ENCODE peak calls at places on chromosomes 4 and X, in eight cellular contexts. M, T, D, O, U, Z, C and X are unnamed samples. For H3K4me1 and H3K36me3, the result is how much of the 10 kb centered on the place peaks cover.

GRCh38 chrX:42751573-42751972 is 26.4 kb downstream of the PPP1R2C start:
- DNase-seq in M (no peak), T (no peak), D (no peak), O (peak), U (no peak), Z (peak), C (no peak), X (no peak)

GRCh38 chr4:107977966-107978705 is 11.6 kb upstream of the HADH start:
- DNase-seq in M (no peak), T (no peak), D (no peak), O (no peak), U (no peak), Z (no peak), C (no peak), X (no peak)

GRCh38 chrX:129760981-129761380 is 18.8 kb upstream of the SASH3 start:
- DNase-seq in M (no peak), T (no peak), D (no peak), O (no peak), U (no peak), Z (no peak), C (no peak), X (no peak)

GRCh38 chrX:115337735-115338134 is 48.2 kb downstream of the LUZP4 start:
- DNase-seq in M (no peak), T (no peak), D (no peak), O (no peak), U (no peak), Z (peak), C (no peak), X (no peak)

GRCh38 chrX:11757729-11758399 is at the start of gene MSL3:
- DNase-seq in M (peak), T (peak), D (peak), O (peak), U (peak), Z (peak), C (peak), X (peak)

GRCh38 chr4:180009316-180009715 is 2233.9 kb upstream of the TENM3 start:
- DNase-seq in M (no peak), T (no peak), D (no peak), O (no peak), U (no peak), Z (no peak), C (no peak), X (no peak)

GRCh38 chr4:117873779-117874178 is 160.5 kb upstream of the NDST3 start:
- DNase-seq in M (no peak), T (no peak), D (no peak), O (no peak), U (no peak), Z (no peak), C (no peak), X (no peak)

GRCh38 chr4:7652451-7652871 is 217.7 kb upstream of the PSAPL1 start:
- DNase-seq in M (no peak), T (no peak), D (no peak), O (no peak), U (no peak), Z (peak), C (no peak), X (no peak)

GRCh38 chr4:156945532-156945931 is 26.1 kb downstream of the PDGFC start:
- DNase-seq in M (no peak), T (no peak), D (no peak), O (peak), U (no peak), Z (peak), C (no peak), X (no peak)

GRCh38 chrX:125953769-125954168 is 212.3 kb downstream of the DCAF12L2 start:
- DNase-seq in M (no peak), T (no peak), D (no peak), O (no peak), U (no peak), Z (no peak), C (no peak), X (no peak)

GRCh38 chr4:38857354-38858096 is 908 bp upstream of the TLR6 start:
- DNase-seq in M (peak), T (no peak), D (peak), O (peak), U (peak), Z (peak), C (no peak), X (peak)

GRCh38 chr4:17347445-17347844 is 164.4 kb downstream of the QDPR start:
- DNase-seq in M (peak), T (peak), D (no peak), O (peak), U (peak), Z (no peak), C (no peak), X (no peak)

GRCh38 chr4:38782452-38783108 is at the start of gene TLR10:
- DNase-seq in M (peak), T (peak), D (peak), O (peak), U (peak), Z (peak), C (no peak), X (peak)

GRCh38 chrX:128020701-128021100 is 31.5 kb downstream of the ACTRT1 start:
- DNase-seq in M (peak), T (no peak), D (no peak), O (peak), U (no peak), Z (peak), C (no peak), X (no peak)

GRCh38 chr4:121213940-121214339 is 49.8 kb upstream of the TNIP3 start:
- DNase-seq in M (no peak), T (no peak), D (no peak), O (no peak), U (no peak), Z (no peak), C (no peak), X (no peak)

GRCh38 chr4:6331468-6331867 is 61.8 kb downstream of the WFS1 start:
- DNase-seq in M (no peak), T (no peak), D (no peak), O (no peak), U (no peak), Z (no peak), C (no peak), X (no peak)

GRCh38 chr4:142698541-142698940 is 147.6 kb downstream of the INPP4B start:
- DNase-seq in M (no peak), T (no peak), D (no peak), O (no peak), U (no peak), Z (no peak), C (no peak), X (no peak)

GRCh38 chr4:186570193-186570996 is 15.0 kb upstream of the MTNR1A start:
- DNase-seq in M (peak), T (peak), D (no peak), O (no peak), U (no peak), Z (peak), C (no peak), X (peak)

GRCh38 chr4:105619193-105619931 is 66.9 kb downstream of the ARHGEF38 start:
- DNase-seq in M (peak), T (peak), D (peak), O (no peak), U (no peak), Z (peak), C (peak), X (peak)

GRCh38 chrX:31166832-31167231 is 95.0 kb upstream of the FTHL17 start:
- DNase-seq in M (no peak), T (no peak), D (no peak), O (no peak), U (no peak), Z (no peak), C (no peak), X (no peak)

GRCh38 chr4:72031868-72032619 is at the start of gene NPFFR2:
- DNase-seq in M (peak), T (no peak), D (peak), O (peak), U (peak), Z (peak), C (peak), X (no peak)

GRCh38 chr4:13483142-13484044 is 747 bp downstream of the RAB28 start:
- DNase-seq in M (peak), T (peak), D (peak), O (peak), U (peak), Z (peak), C (no peak), X (peak)

GRCh38 chr4:4541661-4542570 is at the start of gene STX18:
- DNase-seq in M (peak), T (peak), D (peak), O (peak), U (peak), Z (peak), C (peak), X (peak)

GRCh38 chr4:43360296-43360695 is 467.8 kb downstream of the GRXCR1 start:
- DNase-seq in M (no peak), T (no peak), D (no peak), O (no peak), U (no peak), Z (no peak), C (no peak), X (no peak)

GRCh38 chr4:24690436-24690835 is 104.9 kb upstream of the SOD3 start:
- DNase-seq in M (no peak), T (no peak), D (no peak), O (no peak), U (no peak), Z (no peak), C (no peak), X (no peak)

GRCh38 chr4:72613959-72614358 is 44.9 kb upstream of the ADAMTS3 start:
- DNase-seq in M (no peak), T (no peak), D (no peak), O (no peak), U (no peak), Z (no peak), C (no peak), X (no peak)

GRCh38 chrX:72127332-72127731 is 4.4 kb downstream of the RTL5 start:
- DNase-seq in M (no peak), T (no peak), D (no peak), O (no peak), U (no peak), Z (no peak), C (no peak), X (no peak)

GRCh38 chrX:72125331-72126047 is 6.2 kb downstream of the RTL5 start:
- DNase-seq in M (no peak), T (no peak), D (no peak), O (no peak), U (peak), Z (no peak), C (no peak), X (no peak)

GRCh38 chrX:72126539-72127140 is 5.1 kb downstream of the RTL5 start:
- DNase-seq in M (peak), T (peak), D (peak), O (peak), U (peak), Z (peak), C (peak), X (peak)

GRCh38 chrX:72124540-72125201 is 7.0 kb downstream of the RTL5 start:
- DNase-seq in M (no peak), T (no peak), D (no peak), O (no peak), U (peak), Z (no peak), C (no peak), X (no peak)

GRCh38 chrX:72126048-72126415 is 5.7 kb downstream of the RTL5 start:
- DNase-seq in M (no peak), T (no peak), D (no peak), O (peak), U (peak), Z (peak), C (no peak), X (no peak)
- H3K4me1 ChIP-seq in M (under half), T (under half), D (under half), O (under half), U (under half), Z (under half), C (under half), X (under half)

GRCh38 chr4:27018076-27018475 is 157.4 kb downstream of the STIM2 start:
- DNase-seq in M (no peak), T (no peak), D (no peak), O (no peak), U (no peak), Z (no peak), C (no peak), X (no peak)

GRCh38 chr4:27018910-27019309 is 158.3 kb downstream of the STIM2 start:
- DNase-seq in M (no peak), T (no peak), D (no peak), O (no peak), U (no peak), Z (no peak), C (no peak), X (no peak)

GRCh38 chr4:27020203-27020602 is 159.6 kb downstream of the STIM2 start:
- DNase-seq in M (no peak), T (no peak), D (no peak), O (no peak), U (no peak), Z (no peak), C (no peak), X (no peak)

GRCh38 chr4:27017623-27018022 is 157.0 kb downstream of the STIM2 start:
- DNase-seq in M (no peak), T (no peak), D (no peak), O (no peak), U (no peak), Z (no peak), C (no peak), X (no peak)

DNA sequence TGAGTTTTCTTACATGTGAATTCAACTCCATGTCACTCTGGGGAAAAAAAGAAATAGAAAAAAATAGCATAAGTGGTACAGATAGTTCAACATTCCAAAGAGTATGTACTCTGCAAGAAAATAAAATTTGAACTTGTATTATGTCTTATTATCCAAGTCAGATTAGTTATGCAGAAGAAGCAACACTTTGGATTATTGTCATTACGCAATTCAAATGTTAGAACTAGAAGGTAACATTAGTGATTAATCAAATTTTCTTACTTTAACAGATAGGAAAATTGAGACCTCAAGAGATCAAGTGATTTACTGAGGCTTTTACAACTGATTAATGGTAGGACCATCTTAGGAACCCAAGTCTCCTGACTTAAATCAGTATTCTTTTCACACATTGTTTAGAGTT is 159.1 kb downstream of the STIM2 start:
- DNase-seq in M (no peak), T (no peak), D (no peak), O (no peak), U (no peak), Z (no peak), C (no peak), X (no peak)
- H3K36me3 ChIP-seq in M (under half), T (under half), D (under half), O (under half), U (under half), Z (under half), C (half or more), X (under half)

GRCh38 chr4:95151255-95151654 is 393.5 kb downstream of the BMPR1B start:
- DNase-seq in M (no peak), T (no peak), D (no peak), O (no peak), U (no peak), Z (no peak), C (no peak), X (no peak)
- H3K4me1 ChIP-seq in M (under half), T (under half), D (under half), O (under half), U (under half), Z (under half), C (under half), X (under half)

GRCh38 chr4:78496021-78496643 is 55.4 kb upstream of the ANXA3 start:
- DNase-seq in M (no peak), T (no peak), D (no peak), O (no peak), U (no peak), Z (no peak), C (no peak), X (no peak)
- H3K36me3 ChIP-seq in M (under half), T (under half), D (under half), O (under half), U (under half), Z (under half), C (under half), X (under half)

GRCh38 chr4:22901631-22902030 is 208.9 kb downstream of the GBA3 start:
- DNase-seq in M (no peak), T (no peak), D (no peak), O (no peak), U (no peak), Z (peak), C (no peak), X (no peak)

GRCh38 chr4:22906046-22906445 is 213.3 kb downstream of the GBA3 start:
- DNase-seq in M (peak), T (no peak), D (no peak), O (no peak), U (no peak), Z (no peak), C (no peak), X (no peak)

DNA sequence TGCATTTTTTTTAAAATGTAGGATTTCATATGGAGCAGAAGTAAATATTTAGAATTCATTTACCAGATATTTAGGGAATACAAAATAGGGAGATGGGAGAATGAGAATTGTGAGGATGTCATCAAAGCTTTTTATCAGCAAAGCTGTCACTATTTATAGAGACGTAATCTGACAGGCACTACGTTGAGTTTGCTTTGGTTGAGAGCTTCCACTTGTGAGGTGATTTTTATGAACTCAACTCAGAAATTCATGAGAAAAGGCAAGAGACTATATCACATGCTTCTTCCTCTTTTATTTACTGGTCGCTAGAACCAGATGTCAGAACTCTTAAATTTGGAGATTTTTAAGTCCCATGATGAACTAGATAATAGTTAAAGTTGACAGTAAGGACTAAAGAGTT is 211.2 kb downstream of the GBA3 start:
- DNase-seq in M (no peak), T (no peak), D (no peak), O (no peak), U (no peak), Z (no peak), C (no peak), X (no peak)
- H3K4me1 ChIP-seq in M (under half), T (under half), D (under half), O (under half), U (under half), Z (under half), C (under half), X (under half)

DNA sequence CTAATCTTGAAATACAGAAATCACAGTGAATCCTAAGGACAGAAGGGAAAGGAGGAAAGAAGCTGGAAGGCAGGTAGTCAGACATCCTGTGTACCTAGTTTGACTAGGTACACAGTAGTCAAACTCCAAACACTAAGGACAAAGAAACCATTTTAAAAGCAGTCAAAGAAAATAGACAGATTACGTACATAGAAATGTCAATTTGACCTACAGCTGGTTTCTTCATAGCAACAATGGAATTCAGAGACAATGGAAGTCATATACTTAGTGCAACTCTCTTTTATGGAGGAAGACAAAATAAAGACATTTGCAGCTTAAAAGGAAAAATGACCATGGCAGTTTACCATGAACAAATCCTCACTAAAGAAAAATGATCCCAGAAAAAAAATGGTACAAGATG is 79.0 kb downstream of the NEUROG2 start:
- DNase-seq in M (no peak), T (no peak), D (no peak), O (no peak), U (no peak), Z (no peak), C (no peak), X (no peak)
- H3K36me3 ChIP-seq in M (under half), T (under half), D (under half), O (under half), U (under half), Z (under half), C (under half), X (under half)

GRCh38 chr4:158813113-158813512 is 44.3 kb downstream of the FNIP2 start:
- DNase-seq in M (no peak), T (no peak), D (no peak), O (no peak), U (no peak), Z (no peak), C (no peak), X (no peak)

GRCh38 chr4:158811216-158811540 is 42.4 kb downstream of the FNIP2 start:
- DNase-seq in M (no peak), T (no peak), D (no peak), O (no peak), U (no peak), Z (no peak), C (no peak), X (no peak)

GRCh38 chr4:158811704-158812103 is 42.9 kb downstream of the FNIP2 start:
- DNase-seq in M (no peak), T (peak), D (no peak), O (no peak), U (no peak), Z (no peak), C (no peak), X (peak)

GRCh38 chr4:158812543-158812942 is 43.7 kb downstream of the FNIP2 start:
- DNase-seq in M (no peak), T (no peak), D (no peak), O (no peak), U (no peak), Z (no peak), C (no peak), X (no peak)

GRCh38 chr4:158812133-158812532 is 43.3 kb downstream of the FNIP2 start:
- DNase-seq in M (no peak), T (no peak), D (no peak), O (no peak), U (no peak), Z (no peak), C (no peak), X (no peak)
- H3K4me1 ChIP-seq in M (under half), T (under half), D (under half), O (under half), U (under half), Z (under half), C (half or more), X (under half)

DNA sequence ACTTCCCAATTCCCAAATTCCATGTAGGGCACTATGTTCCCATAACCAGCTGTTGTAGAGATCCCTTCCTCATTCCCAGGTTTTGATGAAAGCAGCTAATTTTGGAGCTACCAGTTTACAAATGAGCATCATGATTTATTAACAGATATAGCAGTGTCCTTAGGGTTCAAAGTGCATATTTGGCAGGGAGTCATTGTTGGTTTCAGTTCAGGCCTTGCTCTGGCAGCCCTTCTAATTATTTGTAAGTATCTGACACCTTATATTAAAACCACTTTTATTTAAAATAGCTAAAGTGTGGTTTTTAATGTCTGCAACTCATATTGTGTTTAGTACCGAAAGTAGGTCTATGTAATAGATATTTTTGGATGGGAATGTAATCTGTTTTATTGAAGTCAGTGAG is 518.5 kb downstream of the TLL1 start:
- DNase-seq in M (no peak), T (no peak), D (no peak), O (no peak), U (no peak), Z (no peak), C (no peak), X (no peak)
- H3K36me3 ChIP-seq in M (under half), T (under half), D (under half), O (under half), U (under half), Z (under half), C (under half), X (under half)

GRCh38 chr4:169256856-169257756 is 13.7 kb downstream of the SH3RF1 start:
- DNase-seq in M (no peak), T (no peak), D (no peak), O (no peak), U (no peak), Z (no peak), C (no peak), X (no peak)
- H3K4me1 ChIP-seq in M (half or more), T (under half), D (under half), O (under half), U (under half), Z (half or more), C (half or more), X (half or more)